ENCODE peak calls at places on chromosomes 4 and X, in nine cellular contexts. P, A, Y, E, Z, F, I, R and K are unnamed samples.

GRCh38 chr4:139144911-139145551 is 32.0 kb downstream of the ELF2 start:
- DNase-seq in P (no peak), A (no peak), Y (no peak), E (no peak), Z (no peak), F (no peak), I (no peak), R (peak), K (peak)

GRCh38 chrX:54492340-54492739 is 3.7 kb downstream of the FGD1 start:
- DNase-seq in P (no peak), A (peak), Y (no peak), E (no peak), Z (no peak), F (no peak), I (no peak), R (peak), K (peak)

GRCh38 chr4:137631605-137632004 is 99.3 kb upstream of the PCDH18 start:
- DNase-seq in P (no peak), A (no peak), Y (no peak), E (no peak), Z (no peak), F (no peak), I (no peak), R (no peak), K (no peak)

GRCh38 chr4:85722806-85723205 is 247.9 kb downstream of the ARHGAP24 start:
- DNase-seq in P (no peak), A (no peak), Y (no peak), E (no peak), Z (no peak), F (no peak), I (no peak), R (no peak), K (no peak)

GRCh38 chrX:35919536-35920309 is at the start of gene CFAP47:
- DNase-seq in P (no peak), A (no peak), Y (peak), E (peak), Z (no peak), F (no peak), I (no peak), R (no peak), K (peak)

GRCh38 chr4:22897520-22898108 is 204.9 kb downstream of the GBA3 start:
- DNase-seq in P (peak), A (peak), Y (no peak), E (peak), Z (no peak), F (peak), I (no peak), R (peak), K (peak)

GRCh38 chrX:41001327-41001726 is 83.9 kb upstream of the USP9X start:
- DNase-seq in P (no peak), A (no peak), Y (no peak), E (no peak), Z (no peak), F (no peak), I (peak), R (no peak), K (no peak)

GRCh38 chrX:29143356-29143755 is 556.1 kb downstream of the IL1RAPL1 start:
- DNase-seq in P (no peak), A (peak), Y (no peak), E (no peak), Z (no peak), F (no peak), I (no peak), R (peak), K (peak)

GRCh38 chrX:41177297-41177696 is 92.1 kb downstream of the USP9X start:
- DNase-seq in P (no peak), A (no peak), Y (no peak), E (no peak), Z (no peak), F (no peak), I (no peak), R (no peak), K (no peak)

GRCh38 chrX:130637591-130637990 is 235.8 kb downstream of the RBMX2 start:
- DNase-seq in P (no peak), A (peak), Y (no peak), E (no peak), Z (no peak), F (no peak), I (no peak), R (peak), K (no peak)

GRCh38 chr4:109676886-109677285 is 26.4 kb downstream of the CASP6 start:
- DNase-seq in P (no peak), A (no peak), Y (no peak), E (no peak), Z (no peak), F (no peak), I (no peak), R (no peak), K (no peak)

GRCh38 chr4:4384837-4385236 is 2.1 kb upstream of the NSG1 start:
- DNase-seq in P (no peak), A (no peak), Y (no peak), E (peak), Z (no peak), F (peak), I (no peak), R (peak), K (peak)

GRCh38 chrX:134537179-134537945 is 77.4 kb downstream of the HPRT1 start:
- DNase-seq in P (no peak), A (peak), Y (no peak), E (no peak), Z (no peak), F (no peak), I (no peak), R (peak), K (peak)

GRCh38 chr4:149101649-149102048 is 659.4 kb upstream of the NR3C2 start:
- DNase-seq in P (no peak), A (no peak), Y (no peak), E (no peak), Z (no peak), F (no peak), I (no peak), R (no peak), K (no peak)

GRCh38 chr4:16334641-16335040 is 108.4 kb upstream of the TAPT1 start:
- DNase-seq in P (no peak), A (no peak), Y (no peak), E (no peak), Z (no peak), F (no peak), I (no peak), R (no peak), K (no peak)

GRCh38 chr4:82515705-82516104 is 46.1 kb downstream of the TMEM150C start:
- DNase-seq in P (no peak), A (peak), Y (no peak), E (no peak), Z (no peak), F (no peak), I (no peak), R (peak), K (peak)

GRCh38 chr4:13903851-13904340 is 276.4 kb upstream of the BOD1L1 start:
- DNase-seq in P (no peak), A (no peak), Y (no peak), E (no peak), Z (no peak), F (no peak), I (no peak), R (no peak), K (no peak)

GRCh38 chr4:37726666-37727065 is 40.5 kb upstream of the RELL1 start:
- DNase-seq in P (no peak), A (peak), Y (no peak), E (no peak), Z (no peak), F (no peak), I (no peak), R (peak), K (peak)

GRCh38 chr4:156374069-156374468 is 420.4 kb upstream of the CTSO start:
- DNase-seq in P (no peak), A (no peak), Y (no peak), E (peak), Z (no peak), F (no peak), I (no peak), R (no peak), K (no peak)

GRCh38 chr4:101315041-101315440 is 32.3 kb downstream of the PPP3CA start:
- DNase-seq in P (no peak), A (no peak), Y (no peak), E (no peak), Z (no peak), F (no peak), I (no peak), R (no peak), K (no peak)

GRCh38 chr4:48635310-48635709 is 144.8 kb downstream of the FRYL start:
- DNase-seq in P (no peak), A (peak), Y (no peak), E (no peak), Z (no peak), F (peak), I (no peak), R (no peak), K (peak)

GRCh38 chrX:118839334-118839958 is 15.8 kb downstream of the ZCCHC12 start:
- DNase-seq in P (peak), A (peak), Y (peak), E (peak), Z (peak), F (peak), I (peak), R (peak), K (no peak)

GRCh38 chr4:8442596-8443358 is 2.2 kb downstream of the TRMT44 start:
- DNase-seq in P (no peak), A (no peak), Y (no peak), E (no peak), Z (no peak), F (no peak), I (no peak), R (no peak), K (no peak)

GRCh38 chrX:125710403-125711062 is 390.9 kb downstream of the TEX13C start:
- DNase-seq in P (no peak), A (no peak), Y (peak), E (no peak), Z (no peak), F (no peak), I (no peak), R (no peak), K (no peak)

GRCh38 chr4:87005690-87006461 is 71.1 kb downstream of the AFF1 start:
- DNase-seq in P (no peak), A (no peak), Y (no peak), E (no peak), Z (no peak), F (peak), I (no peak), R (no peak), K (no peak)

GRCh38 chrX:130049821-130050220 is 60.5 kb downstream of the ELF4 start:
- DNase-seq in P (no peak), A (peak), Y (no peak), E (no peak), Z (no peak), F (no peak), I (no peak), R (no peak), K (no peak)

GRCh38 chr4:27668001-27668400 is 807.4 kb downstream of the STIM2 start:
- DNase-seq in P (no peak), A (no peak), Y (no peak), E (no peak), Z (no peak), F (no peak), I (no peak), R (no peak), K (no peak)

GRCh38 chr4:52939325-52939724 is 77.2 kb downstream of the RASL11B start:
- DNase-seq in P (no peak), A (no peak), Y (no peak), E (no peak), Z (no peak), F (no peak), I (no peak), R (no peak), K (no peak)

GRCh38 chrX:78934866-78935265 is 10.3 kb upstream of the P2RY10 start:
- DNase-seq in P (no peak), A (no peak), Y (peak), E (no peak), Z (no peak), F (no peak), I (peak), R (no peak), K (no peak)

GRCh38 chrX:149497626-149498025 is 7.5 kb downstream of the IDS start:
- DNase-seq in P (no peak), A (peak), Y (no peak), E (no peak), Z (no peak), F (no peak), I (peak), R (peak), K (no peak)

GRCh38 chr4:150033937-150034336 is 44.3 kb upstream of the DCLK2 start:
- DNase-seq in P (no peak), A (peak), Y (no peak), E (no peak), Z (no peak), F (no peak), I (no peak), R (peak), K (peak)

GRCh38 chr4:169179609-169180526 is 90.9 kb downstream of the SH3RF1 start:
- DNase-seq in P (no peak), A (peak), Y (no peak), E (no peak), Z (no peak), F (no peak), I (no peak), R (peak), K (no peak)

DNA sequence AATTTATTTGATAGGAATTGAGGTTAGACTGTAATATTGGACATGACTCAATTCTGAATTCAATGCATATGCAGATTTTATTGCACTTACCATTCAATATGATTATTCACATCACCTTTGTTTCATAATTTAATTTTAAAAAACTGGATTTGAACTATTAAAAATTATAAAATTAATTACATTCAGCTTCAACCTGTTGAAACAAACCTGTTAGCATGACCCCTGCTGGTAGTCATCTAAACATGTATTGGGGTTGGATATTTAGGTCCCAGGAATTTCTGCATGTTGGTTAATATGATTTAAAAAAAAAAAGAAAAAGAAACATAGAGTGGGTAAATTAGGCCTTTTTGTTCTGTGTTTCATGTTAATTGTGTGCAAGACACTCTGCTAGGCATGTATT is 85.9 kb downstream of the ARSJ start:
- DNase-seq in P (no peak), A (peak), Y (no peak), E (no peak), Z (no peak), F (no peak), I (no peak), R (peak), K (peak)
- TF ChIP-seq CTCF in P (peak), A (peak), Y (peak), E (peak), Z (no peak), F (no peak), I (no peak), R (peak), K (peak)

DNA sequence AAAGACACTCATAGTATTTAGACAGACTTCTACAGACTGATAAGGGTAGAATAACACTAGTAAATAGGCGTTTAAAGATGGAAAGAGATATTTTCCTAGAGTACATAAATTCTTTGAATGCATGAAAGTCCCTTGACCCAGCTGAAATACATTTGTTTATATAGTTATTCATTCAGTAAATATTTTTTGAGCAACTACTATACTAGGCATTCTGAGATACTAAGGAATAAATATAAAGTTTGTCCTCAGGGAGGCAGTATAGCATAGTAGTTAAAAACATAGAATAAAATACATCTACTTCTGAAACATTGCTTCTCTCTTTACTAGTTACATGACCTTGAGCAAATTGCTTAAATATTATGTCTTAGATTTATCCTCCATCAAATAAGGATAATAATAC is 27.4 kb downstream of the HMGN5 start:
- DNase-seq in P (no peak), A (peak), Y (no peak), E (no peak), Z (no peak), F (peak), I (no peak), R (peak), K (peak)
- TF ChIP-seq CTCF in P (peak), A (peak), Y (no peak), E (no peak), Z (no peak), F (no peak), I (no peak), R (peak), K (peak)

DNA sequence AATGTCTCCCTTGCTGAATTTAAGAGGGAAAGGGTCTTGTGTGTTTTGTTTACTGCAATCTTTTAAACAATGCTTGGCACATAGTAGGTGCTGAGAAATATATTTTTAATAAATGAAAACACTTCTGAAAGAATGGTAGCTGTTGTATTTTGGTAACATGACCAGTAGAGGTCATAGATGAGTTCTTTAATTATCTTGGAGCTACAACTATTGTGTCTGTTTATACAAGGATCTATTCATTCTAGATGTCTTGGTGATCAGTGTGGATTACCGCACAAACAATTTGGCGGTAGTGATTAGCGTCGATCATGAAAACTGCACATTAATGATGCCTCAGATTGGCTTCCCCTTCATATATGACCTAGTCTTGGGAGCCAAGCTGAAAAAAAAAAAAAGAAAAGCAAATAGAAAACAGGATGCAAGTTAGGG is 21.4 kb upstream of the SCRG1 start:
- DNase-seq in P (peak), A (peak), Y (no peak), E (no peak), Z (no peak), F (peak), I (no peak), R (peak), K (peak)
- TF ChIP-seq CTCF in P (peak), A (peak), Y (peak), E (peak), Z (no peak), F (peak), I (no peak), R (peak), K (peak)

GRCh38 chrX:135625995-135626394 is 87.4 kb upstream of the CT45A1 start:
- DNase-seq in P (no peak), A (peak), Y (no peak), E (no peak), Z (no peak), F (peak), I (no peak), R (peak), K (peak)
- TF ChIP-seq CTCF in P (no peak), A (no peak), Y (no peak), E (no peak), Z (no peak), F (no peak), I (no peak), R (no peak), K (peak)

DNA sequence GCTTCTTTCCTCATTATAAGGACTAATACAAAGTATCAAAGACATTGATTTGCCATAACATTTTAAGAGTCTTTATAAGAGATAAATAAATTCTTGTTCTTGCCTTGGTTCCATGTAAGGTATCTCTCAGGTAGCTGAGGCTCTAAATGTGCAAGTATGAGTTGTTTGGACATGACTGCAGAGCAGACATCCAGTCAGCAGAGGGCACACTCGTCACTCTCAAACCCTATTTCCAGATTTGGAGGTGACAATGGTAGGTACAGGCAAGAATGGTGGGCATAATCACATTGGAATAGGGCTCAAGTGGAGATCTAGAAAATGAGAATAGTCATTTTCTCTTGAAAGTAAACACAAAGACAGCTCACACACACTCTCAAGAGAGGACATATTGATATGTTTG is 133.3 kb upstream of the ZIC3 start:
- DNase-seq in P (no peak), A (no peak), Y (no peak), E (peak), Z (no peak), F (peak), I (no peak), R (no peak), K (peak)
- TF ChIP-seq CTCF in P (peak), A (no peak), Y (no peak), E (peak), Z (no peak), F (peak), I (no peak), R (no peak), K (peak)

GRCh38 chr4:143026459-143027170 is 158.1 kb upstream of the USP38 start:
- DNase-seq in P (no peak), A (peak), Y (no peak), E (no peak), Z (no peak), F (no peak), I (no peak), R (no peak), K (peak)

GRCh38 chr4:143023519-143023918 is 161.2 kb upstream of the USP38 start:
- DNase-seq in P (no peak), A (no peak), Y (no peak), E (no peak), Z (no peak), F (no peak), I (no peak), R (no peak), K (peak)

GRCh38 chr4:143019351-143019750 is 165.4 kb upstream of the USP38 start:
- DNase-seq in P (no peak), A (no peak), Y (no peak), E (no peak), Z (no peak), F (no peak), I (no peak), R (no peak), K (no peak)

GRCh38 chr4:143021384-143021783 is 163.3 kb upstream of the USP38 start:
- DNase-seq in P (peak), A (no peak), Y (no peak), E (no peak), Z (no peak), F (peak), I (no peak), R (no peak), K (no peak)

DNA sequence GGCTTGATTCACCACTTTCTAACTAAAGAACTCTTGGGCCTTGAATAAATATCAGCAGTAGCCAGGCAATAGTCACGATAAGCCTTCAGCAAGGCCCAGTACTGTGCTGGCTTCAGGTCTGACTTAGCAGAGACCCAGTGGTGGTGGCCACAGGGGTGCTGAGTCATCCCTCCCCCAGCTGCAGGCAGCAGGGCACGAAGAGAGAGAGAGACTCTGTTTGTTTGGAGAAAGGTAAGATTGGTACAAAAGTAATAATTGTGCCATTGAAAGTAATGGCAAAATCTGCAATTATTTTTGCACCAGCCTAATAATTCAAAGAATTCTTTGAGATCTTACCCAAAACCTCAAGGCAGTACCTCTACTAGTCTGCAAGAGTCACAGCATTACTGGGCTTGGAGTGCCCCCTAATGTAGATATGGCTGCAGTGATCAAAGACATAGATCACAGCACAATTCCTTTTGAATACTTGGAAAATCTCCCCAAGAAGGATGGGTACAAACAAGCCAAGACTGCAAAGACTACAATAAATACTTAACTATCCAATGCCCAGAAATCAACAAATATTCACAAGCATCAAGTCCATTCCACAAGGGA is 159.5 kb upstream of the USP38 start:
- DNase-seq in P (no peak), A (peak), Y (no peak), E (no peak), Z (no peak), F (peak), I (no peak), R (peak), K (peak)
- TF ChIP-seq CTCF in P (peak), A (peak), Y (no peak), E (no peak), Z (no peak), F (peak), I (no peak), R (peak), K (no peak)